ENCODE peak calls at places on chromosomes 1 and 21, in five cellular contexts. F is neuronal stem cell, M is H9, P is H1, U is trophoblast cell. T is an unnamed sample.

GRCh38 chr1:224087358-224087757 is 26.6 kb upstream of the FBXO28 start:
- DNase-seq in F (no peak), M (no peak), P (no peak), U (no peak), T (no peak)

GRCh38 chr1:86581250-86581649 is 34.4 kb downstream of the CLCA4 start:
- DNase-seq in F (no peak), M (no peak), P (no peak), U (no peak), T (no peak)

GRCh38 chr1:189681252-189681919 is 796.3 kb downstream of the BRINP3 start:
- DNase-seq in F (no peak), M (no peak), P (no peak), U (no peak), T (no peak)

GRCh38 chr1:57133686-57134085 is 167.9 kb upstream of the C8B start:
- DNase-seq in F (no peak), M (no peak), P (no peak), U (no peak), T (no peak)

GRCh38 chr1:109630081-109630880 is 10.6 kb downstream of the AMPD2 start:
- DNase-seq in F (no peak), M (peak; percentile 66), P (peak; percentile 69), U (no peak), T (no peak)

GRCh38 chr21:41973427-41973831 is 19.6 kb upstream of the C2CD2 start:
- DNase-seq in F (no peak), M (no peak), P (peak; percentile 43), U (peak; percentile 25), T (no peak)

GRCh38 chr21:36080386-36080785 is 10.6 kb downstream of the CBR1 start:
- DNase-seq in F (no peak), M (no peak), P (no peak), U (no peak), T (no peak)

GRCh38 chr1:99969729-99970591 is at the start of gene SLC35A3:
- DNase-seq in F (peak; percentile 71), M (peak; percentile 84), P (peak; percentile 94), U (peak; percentile 84), T (peak; percentile 82)

GRCh38 chr1:153553691-153554608 is 4.9 kb upstream of the S100A3 start:
- DNase-seq in F (no peak), M (peak; percentile 16), P (no peak), U (no peak), T (peak; percentile 31)

GRCh38 chr1:85230305-85230977 is 29.0 kb downstream of the C1orf52 start:
- DNase-seq in F (no peak), M (peak; percentile 53), P (no peak), U (peak; percentile 41), T (no peak)

GRCh38 chr1:162083273-162083672 is 13.8 kb downstream of the NOS1AP start:
- DNase-seq in F (no peak), M (no peak), P (no peak), U (no peak), T (no peak)

GRCh38 chr21:15182731-15183130 is 117.9 kb upstream of the NRIP1 start:
- DNase-seq in F (no peak), M (no peak), P (no peak), U (no peak), T (no peak)

GRCh38 chr21:46082638-46083270 is 15.2 kb upstream of the COL6A2 start:
- DNase-seq in F (no peak), M (peak; percentile 20), P (no peak), U (no peak), T (no peak)

GRCh38 chr1:92169161-92169560 is 48.6 kb upstream of the C1orf146 start:
- DNase-seq in F (no peak), M (no peak), P (no peak), U (no peak), T (no peak)

GRCh38 chr1:157618190-157618589 is 20.3 kb upstream of the FCRL4 start:
- DNase-seq in F (no peak), M (no peak), P (no peak), U (no peak), T (no peak)

GRCh38 chr1:2380816-2381591 is 10.3 kb downstream of the MORN1 start:
- DNase-seq in F (no peak), M (no peak), P (no peak), U (peak; percentile 53), T (no peak)

GRCh38 chr1:173023343-173023742 is 27.4 kb downstream of the TNFSF18 start:
- DNase-seq in F (no peak), M (no peak), P (no peak), U (no peak), T (no peak)

GRCh38 chr1:58622571-58622970 is 45.5 kb upstream of the TACSTD2 start:
- DNase-seq in F (no peak), M (no peak), P (no peak), U (no peak), T (no peak)

GRCh38 chr1:48292706-48293105 is 70.2 kb downstream of the SLC5A9 start:
- DNase-seq in F (no peak), M (no peak), P (no peak), U (no peak), T (no peak)

GRCh38 chr1:154474802-154475201 is 27.2 kb upstream of the TDRD10 start:
- DNase-seq in F (no peak), M (no peak), P (no peak), U (no peak), T (peak; percentile 81)

GRCh38 chr1:31699341-31699891 is 4.4 kb downstream of the COL16A1 start:
- DNase-seq in F (no peak), M (no peak), P (no peak), U (no peak), T (no peak)

GRCh38 chr1:76843821-76844448 is 23.3 kb upstream of the ST6GALNAC5 start:
- DNase-seq in F (no peak), M (no peak), P (no peak), U (no peak), T (no peak)

GRCh38 chr1:50213505-50213904 is 104.8 kb downstream of the ELAVL4 start:
- DNase-seq in F (no peak), M (no peak), P (no peak), U (no peak), T (no peak)

GRCh38 chr1:175172503-175172902 is 20.1 kb downstream of the KIAA0040 start:
- DNase-seq in F (no peak), M (no peak), P (no peak), U (no peak), T (no peak)

GRCh38 chr1:19744335-19744743 is 55.4 kb downstream of the TMCO4 start:
- DNase-seq in F (no peak), M (no peak), P (no peak), U (no peak), T (no peak)

GRCh38 chr1:61183471-61184034 is 101.2 kb downstream of the NFIA start:
- DNase-seq in F (no peak), M (no peak), P (no peak), U (no peak), T (no peak)

GRCh38 chr1:12345350-12346217 is 115.8 kb downstream of the VPS13D start:
- DNase-seq in F (no peak), M (no peak), P (no peak), U (no peak), T (no peak)

GRCh38 chr1:167137285-167138192 is 43.7 kb downstream of the STYXL2 start:
- DNase-seq in F (no peak), M (no peak), P (no peak), U (no peak), T (peak; percentile 18)

GRCh38 chr1:172654535-172654934 is 4.4 kb upstream of the FASLG start:
- DNase-seq in F (no peak), M (no peak), P (no peak), U (peak; percentile 38), T (peak; percentile 55)

GRCh38 chr1:56331892-56332567 is 247.3 kb downstream of the PLPP3 start:
- DNase-seq in F (no peak), M (no peak), P (no peak), U (no peak), T (peak; percentile 79)

GRCh38 chr21:45040739-45041138 is 33.6 kb upstream of the ADARB1 start:
- DNase-seq in F (no peak), M (no peak), P (peak; percentile 41), U (no peak), T (no peak)
- H2AFZ ChIP-seq in F (no peak overlapping the region), M (no peak overlapping the region), P (no peak overlapping the region), U (no peak overlapping the region), T (no peak overlapping the region)

GRCh38 chr1:101592861-101593260 is 356.0 kb downstream of the S1PR1 start:
- DNase-seq in F (no peak), M (no peak), P (no peak), U (no peak), T (no peak)
- H4K8ac ChIP-seq in F (no peak overlapping the region), M (no peak overlapping the region), P (no peak overlapping the region), U (no peak overlapping the region), T (no peak overlapping the region)

GRCh38 chr1:27365372-27366112 is 1.2 kb downstream of the MAP3K6 start:
- DNase-seq in F (peak; percentile 88), M (peak; percentile 93), P (peak; percentile 86), U (peak; percentile 86), T (peak; percentile 93)

GRCh38 chr1:27364696-27365371 is 1.9 kb downstream of the MAP3K6 start:
- DNase-seq in F (no peak), M (no peak), P (no peak), U (peak; percentile 90), T (no peak)

GRCh38 chr1:27366113-27366410 is 699 bp downstream of the MAP3K6 start:
- DNase-seq in F (peak; percentile 89), M (peak; percentile 88), P (peak; percentile 91), U (peak; percentile 88), T (peak; percentile 89)

GRCh38 chr1:27361553-27361952 is 5.2 kb downstream of the MAP3K6 start:
- DNase-seq in F (no peak), M (no peak), P (no peak), U (no peak), T (no peak)

GRCh38 chr1:27363766-27364695 is 2.7 kb downstream of the MAP3K6 start:
- DNase-seq in F (peak; percentile 83), M (no peak), P (no peak), U (no peak), T (no peak)
- H2BK12ac ChIP-seq in F (peak overlapping the region; percentile 82), M (no peak overlapping the region), P (peak overlapping the region; percentile 33), U (no peak overlapping the region), T (no peak overlapping the region)

GRCh38 chr1:43069481-43070050 is 102.5 kb downstream of the EBNA1BP2 start:
- DNase-seq in F (no peak), M (peak; percentile 73), P (no peak), U (no peak), T (no peak)

GRCh38 chr1:43073490-43074230 is 98.4 kb downstream of the EBNA1BP2 start:
- DNase-seq in F (peak; percentile 81), M (peak; percentile 82), P (peak; percentile 84), U (peak; percentile 85), T (peak; percentile 76)

GRCh38 chr1:43072314-43072713 is 99.8 kb downstream of the EBNA1BP2 start:
- DNase-seq in F (no peak), M (no peak), P (peak; percentile 30), U (peak; percentile 41), T (no peak)

GRCh38 chr1:43068911-43069310 is 103.2 kb downstream of the EBNA1BP2 start:
- DNase-seq in F (no peak), M (no peak), P (no peak), U (no peak), T (no peak)

DNA sequence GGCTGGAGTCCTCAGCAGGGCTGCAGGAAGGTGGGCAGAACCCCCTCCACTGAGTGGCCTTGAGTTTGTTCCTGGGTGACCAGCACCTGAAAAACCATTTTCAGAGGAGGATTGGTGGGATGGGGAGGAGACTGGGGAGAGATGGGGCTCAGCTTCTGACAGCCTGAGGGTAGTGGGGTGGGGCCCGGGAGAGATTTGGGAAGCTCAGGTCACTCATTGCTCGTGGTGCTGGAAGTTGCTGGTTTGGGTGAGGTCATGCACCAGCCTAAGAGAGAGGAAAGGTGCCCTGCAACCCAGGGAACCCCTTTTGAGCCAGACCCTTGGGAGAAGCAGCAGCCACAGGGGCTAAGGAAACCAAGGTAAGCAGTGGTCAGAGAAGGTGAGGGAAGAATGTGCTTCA is 100.8 kb downstream of the EBNA1BP2 start:
- DNase-seq in F (no peak), M (no peak), P (peak; percentile 40), U (no peak), T (no peak)
- H2AFZ ChIP-seq in F (no peak overlapping the region), M (no peak overlapping the region), P (no peak overlapping the region), U (no peak overlapping the region), T (no peak overlapping the region)